ENCODE peak calls at places on chromosomes 1 and 21, in seven cellular contexts. L, C, D, U, G, P and V are unnamed samples.
A peak's percentile ranks its signal among the peaks of the same experiment; 100 is the strongest.

GRCh38 chr1:16124377-16125087 is 31.3 kb downstream of the EPHA2 start:
- DNase-seq in L (no peak), C (no peak), D (no peak), U (no peak), G (no peak), P (peak; percentile 18), V (no peak)

GRCh38 chr1:113780363-113781146 is 21.3 kb upstream of the PHTF1 start:
- DNase-seq in L (no peak), C (no peak), D (no peak), U (peak; percentile 55), G (no peak), P (no peak), V (no peak)

GRCh38 chr1:168520052-168520751 is 23.6 kb downstream of the XCL2 start:
- DNase-seq in L (no peak), C (no peak), D (no peak), U (no peak), G (no peak), P (no peak), V (no peak)

GRCh38 chr1:54814148-54814498 is 13.0 kb upstream of the TTC22 start:
- DNase-seq in L (no peak), C (no peak), D (no peak), U (no peak), G (no peak), P (no peak), V (no peak)

GRCh38 chr1:62175568-62176179 is 19.0 kb upstream of the L1TD1 start:
- DNase-seq in L (peak; percentile 63), C (no peak), D (peak; percentile 45), U (peak; percentile 45), G (peak; percentile 65), P (no peak), V (no peak)

GRCh38 chr1:54069792-54070548 is 16.6 kb downstream of the TCEANC2 start:
- DNase-seq in L (no peak), C (no peak), D (peak; percentile 55), U (peak; percentile 67), G (peak; percentile 74), P (no peak), V (no peak)

GRCh38 chr1:169511339-169512028 is 25.7 kb upstream of the SLC19A2 start:
- DNase-seq in L (no peak), C (peak; percentile 67), D (peak; percentile 89), U (peak; percentile 89), G (peak; percentile 92), P (no peak), V (peak; percentile 73)

GRCh38 chr1:19444399-19445021 is 40.8 kb downstream of the CAPZB start:
- DNase-seq in L (no peak), C (no peak), D (no peak), U (no peak), G (no peak), P (no peak), V (no peak)

GRCh38 chr1:116189481-116189880 is 78.3 kb downstream of the MAB21L3 start:
- DNase-seq in L (no peak), C (no peak), D (no peak), U (no peak), G (no peak), P (no peak), V (no peak)

GRCh38 chr1:16116625-16117024 is 39.2 kb downstream of the EPHA2 start:
- DNase-seq in L (no peak), C (no peak), D (no peak), U (no peak), G (no peak), P (no peak), V (no peak)

GRCh38 chr1:16101618-16102017 is 28.2 kb upstream of the FAM131C start:
- DNase-seq in L (no peak), C (no peak), D (no peak), U (no peak), G (no peak), P (no peak), V (no peak)

GRCh38 chr21:35136586-35137254 is 87.6 kb upstream of the RUNX1 start:
- DNase-seq in L (no peak), C (no peak), D (peak; percentile 94), U (peak; percentile 62), G (peak; percentile 14), P (no peak), V (no peak)

GRCh38 chr1:70115315-70115714 is 90.1 kb downstream of the LRRC40 start:
- DNase-seq in L (no peak), C (no peak), D (no peak), U (no peak), G (no peak), P (no peak), V (no peak)

GRCh38 chr1:151371340-151371739 is 1.2 kb downstream of the SELENBP1 start:
- DNase-seq in L (peak; percentile 71), C (peak; percentile 95), D (no peak), U (peak; percentile 26), G (peak; percentile 60), P (peak; percentile 53), V (no peak)

GRCh38 chr1:227749916-227750710 is 14.9 kb downstream of the SNAP47 start:
- DNase-seq in L (no peak), C (no peak), D (no peak), U (no peak), G (no peak), P (peak; percentile 16), V (no peak)

GRCh38 chr1:239696317-239696716 is 309.9 kb downstream of the CHRM3 start:
- DNase-seq in L (no peak), C (no peak), D (no peak), U (no peak), G (no peak), P (no peak), V (no peak)

GRCh38 chr21:44401386-44402160 is 48.2 kb downstream of the TRPM2 start:
- DNase-seq in L (no peak), C (no peak), D (no peak), U (no peak), G (no peak), P (no peak), V (no peak)

GRCh38 chr21:40620386-40621145 is 226.4 kb downstream of the DSCAM start:
- DNase-seq in L (no peak), C (no peak), D (no peak), U (no peak), G (no peak), P (no peak), V (no peak)

GRCh38 chr1:153291514-153291913 is 21.2 kb downstream of the PGLYRP3 start:
- DNase-seq in L (no peak), C (no peak), D (no peak), U (no peak), G (no peak), P (no peak), V (no peak)

GRCh38 chr1:115246526-115246925 is 91.5 kb downstream of the NGF start:
- DNase-seq in L (no peak), C (no peak), D (no peak), U (peak; percentile 40), G (no peak), P (no peak), V (no peak)

GRCh38 chr1:185681034-185681633 is 53.1 kb upstream of the HMCN1 start:
- DNase-seq in L (peak; percentile 33), C (no peak), D (no peak), U (peak; percentile 44), G (peak; percentile 50), P (no peak), V (no peak)

GRCh38 chr1:195763907-195764183 is 844.4 kb downstream of the KCNT2 start:
- DNase-seq in L (no peak), C (no peak), D (no peak), U (peak; percentile 0), G (no peak), P (no peak), V (no peak)

DNA sequence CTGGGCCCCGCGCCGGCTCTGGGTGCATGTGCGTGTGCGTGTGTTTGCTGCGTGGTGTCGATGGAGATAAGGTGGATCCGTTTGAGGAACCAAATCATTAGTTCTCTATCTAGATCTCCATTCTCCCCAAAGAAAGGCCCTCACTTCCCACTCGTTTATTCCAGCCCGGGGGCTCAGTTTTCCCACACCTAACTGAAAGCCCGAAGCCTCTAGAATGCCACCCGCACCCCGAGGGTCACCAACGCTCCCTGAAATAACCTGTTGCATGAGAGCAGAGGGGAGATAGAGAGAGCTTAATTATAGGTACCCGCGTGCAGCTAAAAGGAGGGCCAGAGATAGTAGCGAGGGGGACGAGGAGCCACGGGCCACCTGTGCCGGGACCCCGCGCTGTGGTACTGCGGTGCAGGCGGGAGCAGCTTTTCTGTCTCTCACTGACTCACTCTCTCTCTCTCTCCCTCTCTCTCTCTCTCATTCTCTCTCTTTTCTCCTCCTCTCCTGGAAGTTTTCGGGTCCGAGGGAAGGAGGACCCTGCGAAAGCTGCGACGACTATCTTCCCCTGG is 644 bp downstream of the OLIG2 start:
- DNase-seq in L (no peak), C (no peak), D (no peak), U (no peak), G (no peak), P (no peak), V (no peak)
- H3K4me3 ChIP-seq in L (no peak overlapping the region), C (no peak overlapping the region), D (no peak overlapping the region), U (no peak overlapping the region), G (no peak overlapping the region), P (no peak overlapping the region), V (peak overlapping the region; percentile 2)

GRCh38 chr1:1033731-1034437 is 14.0 kb downstream of the AGRN start:
- DNase-seq in L (no peak), C (no peak), D (no peak), U (no peak), G (no peak), P (no peak), V (no peak)

GRCh38 chr1:1033009-1033587 is 13.2 kb downstream of the AGRN start:
- DNase-seq in L (peak; percentile 88), C (no peak), D (no peak), U (peak; percentile 63), G (peak; percentile 61), P (peak; percentile 76), V (peak; percentile 82)

GRCh38 chr1:1031659-1032245 is 11.8 kb downstream of the AGRN start:
- DNase-seq in L (no peak), C (no peak), D (no peak), U (no peak), G (no peak), P (no peak), V (no peak)

GRCh38 chr1:1034438-1034759 is 14.5 kb downstream of the AGRN start:
- DNase-seq in L (no peak), C (no peak), D (no peak), U (no peak), G (no peak), P (no peak), V (no peak)

GRCh38 chr1:1032428-1032827 is 12.5 kb downstream of the AGRN start:
- DNase-seq in L (peak; percentile 60), C (no peak), D (no peak), U (no peak), G (no peak), P (no peak), V (no peak)
- TF ChIP-seq CTCF in L (no peak), C (no peak), D (no peak), U (no peak), G (no peak), P (no peak), V (no peak)

DNA sequence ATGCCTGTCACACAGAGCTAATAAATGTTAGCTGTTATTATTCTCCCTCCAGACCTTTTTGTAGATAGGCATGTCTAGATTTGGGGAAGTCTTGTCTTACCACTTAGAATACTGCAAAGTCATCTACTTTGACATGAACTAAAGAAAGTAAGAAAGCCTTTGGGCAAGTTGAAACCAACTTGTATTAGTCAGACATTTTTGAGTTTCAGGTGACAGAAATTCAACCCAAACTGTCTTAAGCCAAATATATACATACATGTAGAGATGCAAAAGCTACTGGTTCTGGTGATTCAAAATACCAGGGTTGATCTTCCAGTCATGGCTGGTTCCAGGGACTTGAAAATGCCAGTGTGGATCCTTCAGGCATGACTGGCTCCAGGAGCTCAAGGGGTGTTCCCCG is 276.8 kb upstream of the TMEM51 start:
- DNase-seq in L (no peak), C (no peak), D (no peak), U (no peak), G (no peak), P (no peak), V (no peak)
- H3K4me3 ChIP-seq in L (no peak overlapping the region), C (no peak overlapping the region), D (no peak overlapping the region), U (no peak overlapping the region), G (no peak overlapping the region), P (no peak overlapping the region), V (no peak overlapping the region)

GRCh38 chr1:203673550-203674411 is 47.1 kb downstream of the ATP2B4 start:
- DNase-seq in L (peak; percentile 34), C (peak; percentile 84), D (peak; percentile 98), U (peak; percentile 97), G (peak; percentile 94), P (peak; percentile 50), V (peak; percentile 49)
- TF ChIP-seq CTCF in L (no peak), C (no peak), D (peak; percentile 65), U (peak; percentile 31), G (no peak), P (no peak), V (no peak)